ENCODE peak calls at places on chromosome 21, in seven cellular contexts. One of them, this sample, is unnamed. For H3K4me1, the result is how much of the 10 kb centered on the place peaks cover.

GRCh38 chr21:36910581-36911307 is 55.7 kb downstream of the HLCS start:
- DNase-seq in K562: no peak
- DNase-seq in A549: peak
- DNase-seq in suprapubic skin: no peak
- DNase-seq in stomach: no peak
- DNase-seq in ovary: no peak
- DNase-seq in sigmoid colon: no peak
- DNase-seq in this sample: no peak

GRCh38 chr21:35204125-35204524 is 155.0 kb upstream of the RUNX1 start:
- DNase-seq in K562: no peak
- DNase-seq in A549: no peak
- DNase-seq in suprapubic skin: no peak
- DNase-seq in stomach: no peak
- DNase-seq in ovary: no peak
- DNase-seq in sigmoid colon: no peak
- DNase-seq in this sample: no peak

GRCh38 chr21:30979054-30979453 is 59.2 kb downstream of the KRTAP19-8 start:
- DNase-seq in K562: no peak
- DNase-seq in A549: no peak
- DNase-seq in suprapubic skin: no peak
- DNase-seq in stomach: no peak
- DNase-seq in ovary: no peak
- DNase-seq in sigmoid colon: no peak
- DNase-seq in this sample: no peak

GRCh38 chr21:34367320-34367935 is 3.6 kb downstream of the KCNE2 start:
- DNase-seq in K562: peak
- DNase-seq in A549: peak
- DNase-seq in suprapubic skin: peak
- DNase-seq in stomach: peak
- DNase-seq in ovary: no peak
- DNase-seq in sigmoid colon: peak
- DNase-seq in this sample: peak

GRCh38 chr21:41378849-41379248 is 17.0 kb downstream of the MX2 start:
- DNase-seq in K562: no peak
- DNase-seq in A549: no peak
- DNase-seq in suprapubic skin: no peak
- DNase-seq in stomach: no peak
- DNase-seq in ovary: no peak
- DNase-seq in sigmoid colon: no peak
- DNase-seq in this sample: no peak

GRCh38 chr21:20030390-20030789 is 967.8 kb upstream of the NCAM2 start:
- DNase-seq in K562: no peak
- DNase-seq in A549: no peak
- DNase-seq in suprapubic skin: no peak
- DNase-seq in stomach: no peak
- DNase-seq in ovary: no peak
- DNase-seq in sigmoid colon: no peak
- DNase-seq in this sample: no peak

GRCh38 chr21:33860332-33860879 is 55.2 kb downstream of the ATP5PO start:
- DNase-seq in K562: no peak
- DNase-seq in A549: no peak
- DNase-seq in suprapubic skin: no peak
- DNase-seq in stomach: no peak
- DNase-seq in ovary: no peak
- DNase-seq in sigmoid colon: no peak
- DNase-seq in this sample: no peak

GRCh38 chr21:34582506-34583150 is 32.3 kb downstream of the RCAN1 start:
- DNase-seq in K562: peak
- DNase-seq in A549: peak
- DNase-seq in suprapubic skin: no peak
- DNase-seq in stomach: no peak
- DNase-seq in ovary: no peak
- DNase-seq in sigmoid colon: no peak
- DNase-seq in this sample: no peak

DNA sequence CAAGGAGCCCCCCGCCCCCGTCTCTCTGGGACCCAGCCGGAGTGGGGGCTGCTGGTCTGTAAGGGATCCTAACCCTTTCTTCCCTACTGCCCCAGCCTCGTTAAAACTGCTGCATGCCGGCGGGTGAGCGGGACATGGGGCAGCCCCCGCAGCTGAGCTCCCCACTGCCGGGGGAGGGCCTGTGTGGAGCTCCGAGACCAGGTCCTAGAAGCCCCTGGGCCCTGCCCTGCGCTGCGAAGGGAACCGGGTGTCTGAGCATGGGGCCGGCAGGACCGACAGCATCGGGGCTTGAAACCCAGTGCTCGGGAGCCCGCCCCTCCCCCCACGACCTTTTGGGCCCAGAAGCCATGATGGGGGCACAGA is 9.2 kb upstream of the COL6A1 start:
- DNase-seq in K562: no peak
- DNase-seq in A549: no peak
- DNase-seq in suprapubic skin: peak
- DNase-seq in stomach: no peak
- DNase-seq in ovary: peak
- DNase-seq in sigmoid colon: peak
- DNase-seq in this sample: peak
- H3K4me1 ChIP-seq in K562: under half
- H3K4me1 ChIP-seq in A549: under half
- H3K4me1 ChIP-seq in suprapubic skin: half or more
- H3K4me1 ChIP-seq in stomach: half or more
- H3K4me1 ChIP-seq in ovary: under half
- H3K4me1 ChIP-seq in sigmoid colon: half or more
- H3K4me1 ChIP-seq in this sample: half or more

GRCh38 chr21:38221594-38221993 is 35.2 kb upstream of the KCNJ15 start:
- DNase-seq in K562: no peak
- DNase-seq in A549: no peak
- DNase-seq in suprapubic skin: no peak
- DNase-seq in stomach: no peak
- DNase-seq in ovary: no peak
- DNase-seq in sigmoid colon: no peak
- DNase-seq in this sample: no peak
- TF ChIP-seq EP300 in K562: no peak
- TF ChIP-seq EP300 in A549: no peak
- TF ChIP-seq EP300 in suprapubic skin: no peak
- TF ChIP-seq EP300 in stomach: no peak
- TF ChIP-seq EP300 in ovary: no peak
- TF ChIP-seq EP300 in sigmoid colon: no peak
- TF ChIP-seq EP300 in this sample: no peak

GRCh38 chr21:38263493-38263892 is 6.7 kb downstream of the KCNJ15 start:
- DNase-seq in K562: no peak
- DNase-seq in A549: no peak
- DNase-seq in suprapubic skin: no peak
- DNase-seq in stomach: no peak
- DNase-seq in ovary: no peak
- DNase-seq in sigmoid colon: no peak
- DNase-seq in this sample: no peak
- H3K4me1 ChIP-seq in K562: under half
- H3K4me1 ChIP-seq in A549: half or more
- H3K4me1 ChIP-seq in suprapubic skin: under half
- H3K4me1 ChIP-seq in stomach: under half
- H3K4me1 ChIP-seq in ovary: under half
- H3K4me1 ChIP-seq in sigmoid colon: under half
- H3K4me1 ChIP-seq in this sample: under half

GRCh38 chr21:27418338-27418737 is 451.4 kb upstream of the ADAMTS5 start:
- DNase-seq in K562: no peak
- DNase-seq in A549: no peak
- DNase-seq in suprapubic skin: no peak
- DNase-seq in stomach: no peak
- DNase-seq in ovary: no peak
- DNase-seq in sigmoid colon: no peak
- DNase-seq in this sample: no peak
- TF ChIP-seq EP300 in K562: no peak
- TF ChIP-seq EP300 in A549: no peak
- TF ChIP-seq EP300 in suprapubic skin: no peak
- TF ChIP-seq EP300 in stomach: no peak
- TF ChIP-seq EP300 in ovary: no peak
- TF ChIP-seq EP300 in sigmoid colon: no peak
- TF ChIP-seq EP300 in this sample: no peak